ENCODE peak calls at places on chromosomes 16 and 17, in ten cellular contexts. J is CD8-positive, alpha-beta memory T cell; X is stimulated activated CD4-positive, alpha-beta T cell treated with anti-CD3 and anti-CD28 coated beads, Interleukin-4, amount 100 ng/mL, for 48 hours; L is NCI-H774; T is T-helper 1 cell; Z is activated T-helper 1 cell treated with anti-CD3 and anti-CD28 coated beads, Interleukin-2, amount 50 U/mL, for 16 hours; W is activated T-cell treated with anti-CD3 and anti-CD28 coated beads for 4 hours; G is stimulated activated CD8-positive, alpha-beta memory T cell treated with anti-CD3 and anti-CD28 coated beads, Interleukin-2, amount 100 ng/mL, for 48 hours; M is PC-3; H is psoas muscle. Y is an unnamed sample.

GRCh38 chr17:50280801-50281441 is 6.7 kb downstream of the TMEM92 start:
- DNase-seq in J (no peak), X (no peak), L (no peak), T (no peak), Z (no peak), W (no peak), G (no peak), M (no peak), H (no peak), Y (no peak)

GRCh38 chr17:41394254-41395016 is 3.0 kb downstream of the KRT31 start:
- DNase-seq in J (no peak), X (no peak), L (no peak), T (no peak), Z (no peak), W (no peak), G (no peak), M (peak), H (no peak), Y (no peak)

GRCh38 chr17:2853722-2854580 is 57.7 kb downstream of the RAP1GAP2 start:
- DNase-seq in J (no peak), X (no peak), L (no peak), T (no peak), Z (no peak), W (no peak), G (no peak), M (peak), H (no peak), Y (no peak)

GRCh38 chr17:31289790-31290189 is 7.2 kb downstream of the OMG start:
- DNase-seq in J (no peak), X (no peak), L (no peak), T (no peak), Z (no peak), W (no peak), G (no peak), M (peak), H (no peak), Y (no peak)

GRCh38 chr17:4711671-4712111 is 1.3 kb downstream of the ARRB2 start:
- DNase-seq in J (no peak), X (no peak), L (no peak), T (no peak), Z (no peak), W (no peak), G (no peak), M (no peak), H (peak), Y (no peak)

GRCh38 chr16:56047307-56048234 is 143.7 kb upstream of the GNAO1 start:
- DNase-seq in J (no peak), X (no peak), L (no peak), T (no peak), Z (no peak), W (no peak), G (no peak), M (no peak), H (no peak), Y (no peak)

GRCh38 chr17:58375811-58376210 is 23.8 kb upstream of the SUPT4H1 start:
- DNase-seq in J (no peak), X (no peak), L (no peak), T (no peak), Z (no peak), W (no peak), G (no peak), M (no peak), H (no peak), Y (no peak)

GRCh38 chr17:13140750-13141149 is 122.9 kb upstream of the ELAC2 start:
- DNase-seq in J (no peak), X (no peak), L (no peak), T (no peak), Z (no peak), W (no peak), G (no peak), M (no peak), H (no peak), Y (no peak)

GRCh38 chr16:72879846-72880245 is 168.1 kb downstream of the ZFHX3 start:
- DNase-seq in J (no peak), X (no peak), L (no peak), T (no peak), Z (no peak), W (no peak), G (no peak), M (no peak), H (no peak), Y (no peak)